ENCODE peak calls at places on chromosomes 7 and 10, in nine cellular contexts. One of them, this sample, is unnamed.

GRCh38 chr10:96264938-96265337 is 6.4 kb downstream of the BLNK start:
- DNase-seq in Ammon's horn: no peak
- DNase-seq in NCI-H1092 treated with DMSO at 0.1 percent for 48 hours: no peak
- DNase-seq in skeletal muscle cell: no peak
- DNase-seq in activated CD4-positive, alpha-beta T cell treated with anti-CD3 and anti-CD28 coated beads, Interleukin-2, amount 50 U/mL, for 4 hours: no peak
- DNase-seq in activated T-cell treated with anti-CD3 and anti-CD28 coated beads, Interleukin-2, amount 50 U/mL, for 72 hours: no peak
- DNase-seq in smooth muscle cell of the brain vasculature: no peak
- DNase-seq in neuronal stem cell: no peak
- DNase-seq in effector memory CD8-positive, alpha-beta T cell: no peak
- DNase-seq in this sample: no peak

GRCh38 chr7:24381919-24382505 is 98.0 kb downstream of the NPY start:
- DNase-seq in Ammon's horn: no peak
- DNase-seq in NCI-H1092 treated with DMSO at 0.1 percent for 48 hours: peak
- DNase-seq in skeletal muscle cell: no peak
- DNase-seq in activated CD4-positive, alpha-beta T cell treated with anti-CD3 and anti-CD28 coated beads, Interleukin-2, amount 50 U/mL, for 4 hours: no peak
- DNase-seq in activated T-cell treated with anti-CD3 and anti-CD28 coated beads, Interleukin-2, amount 50 U/mL, for 72 hours: no peak
- DNase-seq in smooth muscle cell of the brain vasculature: no peak
- DNase-seq in neuronal stem cell: no peak
- DNase-seq in effector memory CD8-positive, alpha-beta T cell: no peak
- DNase-seq in this sample: peak

GRCh38 chr10:63409465-63410027 is 56.2 kb downstream of the JMJD1C start:
- DNase-seq in Ammon's horn: no peak
- DNase-seq in NCI-H1092 treated with DMSO at 0.1 percent for 48 hours: no peak
- DNase-seq in skeletal muscle cell: no peak
- DNase-seq in activated CD4-positive, alpha-beta T cell treated with anti-CD3 and anti-CD28 coated beads, Interleukin-2, amount 50 U/mL, for 4 hours: no peak
- DNase-seq in activated T-cell treated with anti-CD3 and anti-CD28 coated beads, Interleukin-2, amount 50 U/mL, for 72 hours: no peak
- DNase-seq in smooth muscle cell of the brain vasculature: no peak
- DNase-seq in neuronal stem cell: no peak
- DNase-seq in effector memory CD8-positive, alpha-beta T cell: no peak
- DNase-seq in this sample: peak

GRCh38 chr10:60806951-60807350 is 28.7 kb downstream of the CDK1 start:
- DNase-seq in Ammon's horn: no peak
- DNase-seq in NCI-H1092 treated with DMSO at 0.1 percent for 48 hours: no peak
- DNase-seq in skeletal muscle cell: no peak
- DNase-seq in activated CD4-positive, alpha-beta T cell treated with anti-CD3 and anti-CD28 coated beads, Interleukin-2, amount 50 U/mL, for 4 hours: no peak
- DNase-seq in activated T-cell treated with anti-CD3 and anti-CD28 coated beads, Interleukin-2, amount 50 U/mL, for 72 hours: no peak
- DNase-seq in smooth muscle cell of the brain vasculature: no peak
- DNase-seq in neuronal stem cell: no peak
- DNase-seq in effector memory CD8-positive, alpha-beta T cell: no peak
- DNase-seq in this sample: no peak

GRCh38 chr10:67925449-67926005 is 41.1 kb downstream of the SIRT1 start:
- DNase-seq in Ammon's horn: no peak
- DNase-seq in NCI-H1092 treated with DMSO at 0.1 percent for 48 hours: no peak
- DNase-seq in skeletal muscle cell: peak
- DNase-seq in activated CD4-positive, alpha-beta T cell treated with anti-CD3 and anti-CD28 coated beads, Interleukin-2, amount 50 U/mL, for 4 hours: no peak
- DNase-seq in activated T-cell treated with anti-CD3 and anti-CD28 coated beads, Interleukin-2, amount 50 U/mL, for 72 hours: no peak
- DNase-seq in smooth muscle cell of the brain vasculature: no peak
- DNase-seq in neuronal stem cell: no peak
- DNase-seq in effector memory CD8-positive, alpha-beta T cell: no peak
- DNase-seq in this sample: peak

GRCh38 chr10:8392216-8392615 is 337.7 kb downstream of the GATA3 start:
- DNase-seq in Ammon's horn: no peak
- DNase-seq in NCI-H1092 treated with DMSO at 0.1 percent for 48 hours: no peak
- DNase-seq in skeletal muscle cell: no peak
- DNase-seq in activated CD4-positive, alpha-beta T cell treated with anti-CD3 and anti-CD28 coated beads, Interleukin-2, amount 50 U/mL, for 4 hours: no peak
- DNase-seq in activated T-cell treated with anti-CD3 and anti-CD28 coated beads, Interleukin-2, amount 50 U/mL, for 72 hours: no peak
- DNase-seq in smooth muscle cell of the brain vasculature: no peak
- DNase-seq in neuronal stem cell: no peak
- DNase-seq in effector memory CD8-positive, alpha-beta T cell: no peak
- DNase-seq in this sample: no peak

GRCh38 chr10:47350671-47351640 is 2.8 kb downstream of the RBP3 start:
- DNase-seq in Ammon's horn: no peak
- DNase-seq in NCI-H1092 treated with DMSO at 0.1 percent for 48 hours: no peak
- DNase-seq in skeletal muscle cell: no peak
- DNase-seq in activated CD4-positive, alpha-beta T cell treated with anti-CD3 and anti-CD28 coated beads, Interleukin-2, amount 50 U/mL, for 4 hours: no peak
- DNase-seq in activated T-cell treated with anti-CD3 and anti-CD28 coated beads, Interleukin-2, amount 50 U/mL, for 72 hours: no peak
- DNase-seq in smooth muscle cell of the brain vasculature: no peak
- DNase-seq in neuronal stem cell: no peak
- DNase-seq in effector memory CD8-positive, alpha-beta T cell: no peak
- DNase-seq in this sample: no peak

GRCh38 chr10:109327266-109327665 is 596.0 kb downstream of the XPNPEP1 start:
- DNase-seq in Ammon's horn: no peak
- DNase-seq in NCI-H1092 treated with DMSO at 0.1 percent for 48 hours: no peak
- DNase-seq in skeletal muscle cell: no peak
- DNase-seq in activated CD4-positive, alpha-beta T cell treated with anti-CD3 and anti-CD28 coated beads, Interleukin-2, amount 50 U/mL, for 4 hours: no peak
- DNase-seq in activated T-cell treated with anti-CD3 and anti-CD28 coated beads, Interleukin-2, amount 50 U/mL, for 72 hours: no peak
- DNase-seq in smooth muscle cell of the brain vasculature: no peak
- DNase-seq in neuronal stem cell: no peak
- DNase-seq in effector memory CD8-positive, alpha-beta T cell: no peak
- DNase-seq in this sample: no peak

GRCh38 chr10:33657154-33657900 is 322.9 kb upstream of the NRP1 start:
- DNase-seq in Ammon's horn: no peak
- DNase-seq in NCI-H1092 treated with DMSO at 0.1 percent for 48 hours: peak
- DNase-seq in skeletal muscle cell: peak
- DNase-seq in activated CD4-positive, alpha-beta T cell treated with anti-CD3 and anti-CD28 coated beads, Interleukin-2, amount 50 U/mL, for 4 hours: no peak
- DNase-seq in activated T-cell treated with anti-CD3 and anti-CD28 coated beads, Interleukin-2, amount 50 U/mL, for 72 hours: no peak
- DNase-seq in smooth muscle cell of the brain vasculature: peak
- DNase-seq in neuronal stem cell: no peak
- DNase-seq in effector memory CD8-positive, alpha-beta T cell: no peak
- DNase-seq in this sample: no peak

GRCh38 chr10:87829986-87830732 is 12.1 kb upstream of the ATAD1 start:
- DNase-seq in Ammon's horn: no peak
- DNase-seq in NCI-H1092 treated with DMSO at 0.1 percent for 48 hours: no peak
- DNase-seq in skeletal muscle cell: no peak
- DNase-seq in activated CD4-positive, alpha-beta T cell treated with anti-CD3 and anti-CD28 coated beads, Interleukin-2, amount 50 U/mL, for 4 hours: no peak
- DNase-seq in activated T-cell treated with anti-CD3 and anti-CD28 coated beads, Interleukin-2, amount 50 U/mL, for 72 hours: no peak
- DNase-seq in smooth muscle cell of the brain vasculature: no peak
- DNase-seq in neuronal stem cell: no peak
- DNase-seq in effector memory CD8-positive, alpha-beta T cell: no peak
- DNase-seq in this sample: no peak

GRCh38 chr10:30915141-30915540 is 116.5 kb downstream of the ZNF438 start:
- DNase-seq in Ammon's horn: no peak
- DNase-seq in NCI-H1092 treated with DMSO at 0.1 percent for 48 hours: no peak
- DNase-seq in skeletal muscle cell: peak
- DNase-seq in activated CD4-positive, alpha-beta T cell treated with anti-CD3 and anti-CD28 coated beads, Interleukin-2, amount 50 U/mL, for 4 hours: no peak
- DNase-seq in activated T-cell treated with anti-CD3 and anti-CD28 coated beads, Interleukin-2, amount 50 U/mL, for 72 hours: no peak
- DNase-seq in smooth muscle cell of the brain vasculature: no peak
- DNase-seq in neuronal stem cell: no peak
- DNase-seq in effector memory CD8-positive, alpha-beta T cell: no peak
- DNase-seq in this sample: no peak

GRCh38 chr7:149566103-149566502 is 68.5 kb upstream of the ZNF746 start:
- DNase-seq in Ammon's horn: no peak
- DNase-seq in NCI-H1092 treated with DMSO at 0.1 percent for 48 hours: no peak
- DNase-seq in skeletal muscle cell: no peak
- DNase-seq in activated CD4-positive, alpha-beta T cell treated with anti-CD3 and anti-CD28 coated beads, Interleukin-2, amount 50 U/mL, for 4 hours: no peak
- DNase-seq in activated T-cell treated with anti-CD3 and anti-CD28 coated beads, Interleukin-2, amount 50 U/mL, for 72 hours: no peak
- DNase-seq in smooth muscle cell of the brain vasculature: no peak
- DNase-seq in neuronal stem cell: no peak
- DNase-seq in effector memory CD8-positive, alpha-beta T cell: no peak
- DNase-seq in this sample: no peak

GRCh38 chr7:151115836-151116418 is 29.7 kb downstream of the AGAP3 start:
- DNase-seq in Ammon's horn: no peak
- DNase-seq in NCI-H1092 treated with DMSO at 0.1 percent for 48 hours: no peak
- DNase-seq in skeletal muscle cell: no peak
- DNase-seq in activated CD4-positive, alpha-beta T cell treated with anti-CD3 and anti-CD28 coated beads, Interleukin-2, amount 50 U/mL, for 4 hours: no peak
- DNase-seq in activated T-cell treated with anti-CD3 and anti-CD28 coated beads, Interleukin-2, amount 50 U/mL, for 72 hours: no peak
- DNase-seq in smooth muscle cell of the brain vasculature: no peak
- DNase-seq in neuronal stem cell: no peak
- DNase-seq in effector memory CD8-positive, alpha-beta T cell: no peak
- DNase-seq in this sample: no peak

GRCh38 chr10:71973777-71974488 is 9.7 kb downstream of the CHST3 start:
- DNase-seq in Ammon's horn: no peak
- DNase-seq in NCI-H1092 treated with DMSO at 0.1 percent for 48 hours: no peak
- DNase-seq in skeletal muscle cell: no peak
- DNase-seq in activated CD4-positive, alpha-beta T cell treated with anti-CD3 and anti-CD28 coated beads, Interleukin-2, amount 50 U/mL, for 4 hours: no peak
- DNase-seq in activated T-cell treated with anti-CD3 and anti-CD28 coated beads, Interleukin-2, amount 50 U/mL, for 72 hours: no peak
- DNase-seq in smooth muscle cell of the brain vasculature: no peak
- DNase-seq in neuronal stem cell: no peak
- DNase-seq in effector memory CD8-positive, alpha-beta T cell: no peak
- DNase-seq in this sample: no peak

GRCh38 chr10:86306628-86307278 is 59.8 kb downstream of the GRID1 start:
- DNase-seq in Ammon's horn: no peak
- DNase-seq in NCI-H1092 treated with DMSO at 0.1 percent for 48 hours: no peak
- DNase-seq in skeletal muscle cell: no peak
- DNase-seq in activated CD4-positive, alpha-beta T cell treated with anti-CD3 and anti-CD28 coated beads, Interleukin-2, amount 50 U/mL, for 4 hours: no peak
- DNase-seq in activated T-cell treated with anti-CD3 and anti-CD28 coated beads, Interleukin-2, amount 50 U/mL, for 72 hours: no peak
- DNase-seq in smooth muscle cell of the brain vasculature: no peak
- DNase-seq in neuronal stem cell: peak
- DNase-seq in effector memory CD8-positive, alpha-beta T cell: no peak
- DNase-seq in this sample: peak

GRCh38 chr10:70578371-70578947 is 24.1 kb downstream of the PRF1 start:
- DNase-seq in Ammon's horn: no peak
- DNase-seq in NCI-H1092 treated with DMSO at 0.1 percent for 48 hours: no peak
- DNase-seq in skeletal muscle cell: peak
- DNase-seq in activated CD4-positive, alpha-beta T cell treated with anti-CD3 and anti-CD28 coated beads, Interleukin-2, amount 50 U/mL, for 4 hours: peak
- DNase-seq in activated T-cell treated with anti-CD3 and anti-CD28 coated beads, Interleukin-2, amount 50 U/mL, for 72 hours: peak
- DNase-seq in smooth muscle cell of the brain vasculature: no peak
- DNase-seq in neuronal stem cell: no peak
- DNase-seq in effector memory CD8-positive, alpha-beta T cell: peak
- DNase-seq in this sample: peak

GRCh38 chr7:35336444-35336843 is 82.5 kb upstream of the TBX20 start:
- DNase-seq in Ammon's horn: no peak
- DNase-seq in NCI-H1092 treated with DMSO at 0.1 percent for 48 hours: no peak
- DNase-seq in skeletal muscle cell: no peak
- DNase-seq in activated CD4-positive, alpha-beta T cell treated with anti-CD3 and anti-CD28 coated beads, Interleukin-2, amount 50 U/mL, for 4 hours: no peak
- DNase-seq in activated T-cell treated with anti-CD3 and anti-CD28 coated beads, Interleukin-2, amount 50 U/mL, for 72 hours: no peak
- DNase-seq in smooth muscle cell of the brain vasculature: no peak
- DNase-seq in neuronal stem cell: no peak
- DNase-seq in effector memory CD8-positive, alpha-beta T cell: no peak
- DNase-seq in this sample: no peak